ENCODE peak calls at places on chromosomes 3 and 15, in nine cellular contexts. R, X, A, T, U, V, W, Q and E are unnamed samples.

GRCh38 chr3:108153451-108153981 is 62.7 kb upstream of the CD47 start:
- DNase-seq in R (peak), X (peak), A (peak), T (peak), U (peak), V (peak), W (peak), Q (peak), E (peak)

GRCh38 chr3:192817053-192817452 is 89.7 kb upstream of the FGF12 start:
- DNase-seq in R (no peak), X (peak), A (no peak), T (no peak), U (peak), V (peak), W (peak), Q (no peak), E (no peak)

GRCh38 chr15:52764731-52765130 is 25.4 kb downstream of the ONECUT1 start:
- DNase-seq in R (no peak), X (no peak), A (no peak), T (no peak), U (no peak), V (no peak), W (no peak), Q (no peak), E (no peak)

GRCh38 chr3:5425371-5425770 is 237.9 kb downstream of the EDEM1 start:
- DNase-seq in R (no peak), X (no peak), A (no peak), T (no peak), U (no peak), V (no peak), W (no peak), Q (no peak), E (no peak)

GRCh38 chr3:42572278-42572677 is 9.5 kb downstream of the SEC22C start:
- DNase-seq in R (no peak), X (peak), A (peak), T (peak), U (peak), V (peak), W (peak), Q (peak), E (no peak)

GRCh38 chr3:148883163-148883562 is 18.1 kb downstream of the CPA3 start:
- DNase-seq in R (no peak), X (no peak), A (no peak), T (no peak), U (no peak), V (no peak), W (no peak), Q (no peak), E (no peak)

GRCh38 chr15:46808834-46809233 is 908.5 kb upstream of the SEMA6D start:
- DNase-seq in R (no peak), X (no peak), A (no peak), T (no peak), U (no peak), V (peak), W (no peak), Q (no peak), E (no peak)

GRCh38 chr3:25002052-25002451 is 426.0 kb upstream of the RARB start:
- DNase-seq in R (no peak), X (no peak), A (no peak), T (no peak), U (no peak), V (no peak), W (no peak), Q (no peak), E (no peak)

GRCh38 chr3:112640864-112641751 is at the start of gene CCDC80:
- DNase-seq in R (no peak), X (peak), A (peak), T (peak), U (peak), V (peak), W (peak), Q (no peak), E (no peak)

GRCh38 chr3:49198161-49198560 is 26.8 kb downstream of the KLHDC8B start:
- DNase-seq in R (no peak), X (no peak), A (no peak), T (no peak), U (peak), V (no peak), W (no peak), Q (no peak), E (no peak)

GRCh38 chr3:77489216-77489615 is 449.3 kb downstream of the ROBO2 start:
- DNase-seq in R (no peak), X (no peak), A (peak), T (no peak), U (no peak), V (no peak), W (no peak), Q (no peak), E (no peak)

GRCh38 chr3:29057326-29057725 is 223.5 kb upstream of the RBMS3 start:
- DNase-seq in R (no peak), X (peak), A (no peak), T (no peak), U (peak), V (peak), W (peak), Q (peak), E (peak)

GRCh38 chr3:43580181-43580580 is 41.6 kb downstream of the ANO10 start:
- DNase-seq in R (no peak), X (no peak), A (no peak), T (no peak), U (no peak), V (peak), W (no peak), Q (no peak), E (no peak)

GRCh38 chr3:159185443-159186050 is 383.7 kb downstream of the MFSD1 start:
- DNase-seq in R (no peak), X (no peak), A (no peak), T (no peak), U (no peak), V (no peak), W (no peak), Q (no peak), E (no peak)

GRCh38 chr3:32814371-32814770 is 3.4 kb upstream of the TRIM71 start:
- DNase-seq in R (no peak), X (no peak), A (no peak), T (no peak), U (no peak), V (no peak), W (no peak), Q (no peak), E (no peak)

GRCh38 chr15:26667222-26667988 is 105.5 kb downstream of the GABRB3 start:
- DNase-seq in R (peak), X (no peak), A (no peak), T (no peak), U (no peak), V (peak), W (no peak), Q (peak), E (no peak)

GRCh38 chr3:78990164-78990563 is 777.6 kb downstream of the ROBO1 start:
- DNase-seq in R (no peak), X (no peak), A (no peak), T (no peak), U (no peak), V (no peak), W (no peak), Q (no peak), E (no peak)

GRCh38 chr3:61560452-61561373 is 658 bp upstream of the PTPRG start:
- DNase-seq in R (peak), X (peak), A (peak), T (peak), U (peak), V (peak), W (peak), Q (peak), E (peak)

GRCh38 chr3:159830523-159831151 is 158.0 kb upstream of the IL12A start:
- DNase-seq in R (no peak), X (peak), A (no peak), T (no peak), U (peak), V (no peak), W (peak), Q (no peak), E (no peak)

GRCh38 chr3:160755776-160756304 is at the start of gene PPM1L:
- DNase-seq in R (peak), X (peak), A (peak), T (peak), U (peak), V (peak), W (peak), Q (no peak), E (no peak)

GRCh38 chr15:31815411-31816155 is 214.7 kb upstream of the CHRNA7 start:
- DNase-seq in R (no peak), X (no peak), A (no peak), T (no peak), U (no peak), V (no peak), W (no peak), Q (no peak), E (no peak)

GRCh38 chr3:51354172-51354571 is 30.9 kb upstream of the MANF start:
- DNase-seq in R (no peak), X (no peak), A (no peak), T (no peak), U (no peak), V (no peak), W (no peak), Q (no peak), E (no peak)

GRCh38 chr3:115875460-115875859 is 252.2 kb downstream of the GAP43 start:
- DNase-seq in R (no peak), X (no peak), A (no peak), T (no peak), U (no peak), V (no peak), W (no peak), Q (no peak), E (no peak)

GRCh38 chr3:52873433-52874159 is 23.8 kb downstream of the STIMATE start:
- DNase-seq in R (no peak), X (peak), A (no peak), T (no peak), U (peak), V (peak), W (peak), Q (no peak), E (peak)

GRCh38 chr3:147514366-147514765 is 105.2 kb downstream of the ZIC1 start:
- DNase-seq in R (no peak), X (no peak), A (peak), T (no peak), U (no peak), V (no peak), W (no peak), Q (no peak), E (no peak)

GRCh38 chr15:52481915-52482314 is 46.8 kb downstream of the MYO5A start:
- DNase-seq in R (no peak), X (peak), A (peak), T (peak), U (peak), V (peak), W (peak), Q (no peak), E (no peak)

GRCh38 chr3:197518794-197519451 is 36.8 kb downstream of the BDH1 start:
- DNase-seq in R (peak), X (no peak), A (no peak), T (no peak), U (no peak), V (no peak), W (no peak), Q (no peak), E (no peak)

GRCh38 chr3:69567026-69567767 is 172.1 kb upstream of the MITF start:
- DNase-seq in R (no peak), X (no peak), A (no peak), T (no peak), U (no peak), V (peak), W (no peak), Q (no peak), E (no peak)

GRCh38 chr3:111069974-111070751 is 1.5 kb upstream of the NECTIN3 start:
- DNase-seq in R (no peak), X (peak), A (no peak), T (no peak), U (no peak), V (no peak), W (peak), Q (no peak), E (no peak)

GRCh38 chr3:187430576-187430975 is 62.4 kb downstream of the RTP4 start:
- DNase-seq in R (no peak), X (no peak), A (no peak), T (no peak), U (no peak), V (no peak), W (no peak), Q (no peak), E (no peak)
- TF ChIP-seq CTCF in R (no peak), X (no peak), A (peak), T (no peak), U (peak), V (no peak), W (no peak), Q (peak), E (no peak)

GRCh38 chr3:157271283-157271882 is 111.4 kb upstream of the CCNL1 start:
- DNase-seq in R (no peak), X (no peak), A (no peak), T (no peak), U (no peak), V (no peak), W (no peak), Q (no peak), E (no peak)
- TF ChIP-seq CTCF in R (no peak), X (no peak), A (no peak), T (no peak), U (no peak), V (no peak), W (no peak), Q (no peak), E (no peak)

GRCh38 chr3:144182501-144182900 is 210.9 kb downstream of the DIPK2A start:
- DNase-seq in R (no peak), X (no peak), A (no peak), T (no peak), U (no peak), V (no peak), W (no peak), Q (no peak), E (no peak)

GRCh38 chr3:144181062-144181461 is 209.4 kb downstream of the DIPK2A start:
- DNase-seq in R (no peak), X (peak), A (no peak), T (no peak), U (no peak), V (no peak), W (no peak), Q (no peak), E (no peak)

GRCh38 chr3:144175644-144176425 is 204.2 kb downstream of the DIPK2A start:
- DNase-seq in R (no peak), X (no peak), A (no peak), T (no peak), U (no peak), V (peak), W (no peak), Q (no peak), E (no peak)

GRCh38 chr3:144178607-144179006 is 207.0 kb downstream of the DIPK2A start:
- DNase-seq in R (no peak), X (no peak), A (no peak), T (no peak), U (no peak), V (peak), W (no peak), Q (no peak), E (no peak)
- TF ChIP-seq CTCF in R (no peak), X (no peak), A (no peak), T (no peak), U (no peak), V (no peak), W (no peak), Q (no peak), E (no peak)

GRCh38 chr3:152267319-152267689 is 1.4 kb upstream of the MBNL1 start:
- DNase-seq in R (no peak), X (no peak), A (no peak), T (no peak), U (no peak), V (peak), W (no peak), Q (no peak), E (no peak)

GRCh38 chr3:152267831-152268500 is 763 bp upstream of the MBNL1 start:
- DNase-seq in R (no peak), X (no peak), A (no peak), T (no peak), U (no peak), V (peak), W (no peak), Q (no peak), E (no peak)

GRCh38 chr3:152270145-152270870 is 1.6 kb downstream of the MBNL1 start:
- DNase-seq in R (no peak), X (no peak), A (no peak), T (no peak), U (peak), V (peak), W (no peak), Q (no peak), E (no peak)

GRCh38 chr3:152269423-152270144 is 855 bp downstream of the MBNL1 start:
- DNase-seq in R (peak), X (peak), A (peak), T (no peak), U (peak), V (peak), W (peak), Q (peak), E (peak)

GRCh38 chr3:152268501-152269422 is at the start of gene MBNL1:
- DNase-seq in R (peak), X (peak), A (peak), T (peak), U (peak), V (peak), W (peak), Q (peak), E (no peak)
- TF ChIP-seq CTCF in R (no peak), X (no peak), A (no peak), T (no peak), U (no peak), V (no peak), W (no peak), Q (no peak), E (no peak)

GRCh38 chr15:68930268-68931022 is at the start of gene SPESP1:
- DNase-seq in R (peak), X (peak), A (no peak), T (no peak), U (peak), V (no peak), W (peak), Q (no peak), E (peak)

GRCh38 chr15:68921926-68922325 is 8.4 kb upstream of the SPESP1 start:
- DNase-seq in R (no peak), X (no peak), A (no peak), T (no peak), U (no peak), V (peak), W (no peak), Q (no peak), E (no peak)

GRCh38 chr15:68924866-68925599 is 5.3 kb upstream of the SPESP1 start:
- DNase-seq in R (peak), X (peak), A (peak), T (peak), U (peak), V (peak), W (peak), Q (peak), E (peak)
- TF ChIP-seq CTCF in R (peak), X (peak), A (peak), T (peak), U (peak), V (peak), W (peak), Q (peak), E (peak)

GRCh38 chr3:100155590-100155989 is 41.3 kb upstream of the FILIP1L start:
- DNase-seq in R (no peak), X (no peak), A (no peak), T (no peak), U (no peak), V (no peak), W (no peak), Q (no peak), E (no peak)

GRCh38 chr3:100155105-100155504 is 40.8 kb upstream of the FILIP1L start:
- DNase-seq in R (no peak), X (peak), A (no peak), T (no peak), U (peak), V (no peak), W (peak), Q (no peak), E (peak)

GRCh38 chr3:100151024-100151707 is 36.9 kb upstream of the FILIP1L start:
- DNase-seq in R (no peak), X (no peak), A (no peak), T (no peak), U (no peak), V (no peak), W (no peak), Q (no peak), E (no peak)

GRCh38 chr3:100157617-100158016 is 43.3 kb upstream of the FILIP1L start:
- DNase-seq in R (no peak), X (no peak), A (no peak), T (no peak), U (no peak), V (no peak), W (no peak), Q (no peak), E (no peak)

GRCh38 chr3:100154171-100154570 is 39.9 kb upstream of the FILIP1L start:
- DNase-seq in R (no peak), X (no peak), A (no peak), T (no peak), U (no peak), V (no peak), W (no peak), Q (no peak), E (no peak)
- TF ChIP-seq CTCF in R (no peak), X (no peak), A (no peak), T (no peak), U (no peak), V (no peak), W (no peak), Q (no peak), E (no peak)

DNA sequence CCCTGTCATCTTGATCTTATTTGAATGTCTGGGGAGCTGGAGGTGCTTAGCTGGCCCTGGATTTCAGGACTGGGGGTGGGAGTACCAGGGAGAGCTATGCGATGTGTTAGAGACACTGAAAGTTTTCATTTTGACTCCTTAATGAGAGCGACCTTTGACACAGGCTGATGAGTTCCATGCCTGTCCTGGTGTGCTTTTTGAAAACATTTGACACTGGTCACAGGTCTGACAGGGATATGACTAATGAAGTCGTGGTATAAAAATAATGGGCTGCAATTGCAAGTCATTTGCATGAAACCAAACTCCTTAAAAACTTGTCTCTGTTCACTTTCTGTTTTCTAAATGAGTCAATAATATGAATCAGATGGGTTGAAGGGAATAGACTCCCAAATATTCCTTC is 81.9 kb downstream of the MECOM start:
- DNase-seq in R (no peak), X (no peak), A (no peak), T (no peak), U (peak), V (peak), W (peak), Q (no peak), E (no peak)
- TF ChIP-seq CTCF in R (no peak), X (no peak), A (no peak), T (no peak), U (no peak), V (no peak), W (no peak), Q (no peak), E (no peak)